ENCODE peak calls at places on chromosomes 12 and 14, in four cellular contexts. One of them, this sample, is unnamed.
A peak's percentile ranks its signal among the peaks of the same experiment; 100 is the strongest.

GRCh38 chr14:75198291-75198933 is 22.0 kb upstream of the TMED10 start:
- DNase-seq in heart left ventricle: peak; percentile 81
- DNase-seq in tibial nerve: no peak
- DNase-seq in endothelial cell: no peak
- DNase-seq in this sample: no peak

GRCh38 chr14:22820731-22821130 is 5.5 kb upstream of the SLC7A7 start:
- DNase-seq in heart left ventricle: no peak
- DNase-seq in endothelial cell: no peak
- DNase-seq in tibial nerve: no peak
- DNase-seq in this sample: no peak

GRCh38 chr14:23514009-23514962 is 37.3 kb downstream of the ZFHX2 start:
- DNase-seq in endothelial cell: no peak
- DNase-seq in tibial nerve: no peak
- DNase-seq in heart left ventricle: peak; percentile 52
- DNase-seq in this sample: no peak

GRCh38 chr14:95733212-95733611 is 19.3 kb upstream of the TCL1A start:
- DNase-seq in heart left ventricle: no peak
- DNase-seq in tibial nerve: no peak
- DNase-seq in endothelial cell: no peak
- DNase-seq in this sample: no peak

GRCh38 chr12:67193705-67194104 is 75.5 kb upstream of the CAND1 start:
- DNase-seq in endothelial cell: peak; percentile 56
- DNase-seq in tibial nerve: no peak
- DNase-seq in heart left ventricle: no peak
- DNase-seq in this sample: peak; percentile 75

GRCh38 chr12:68270358-68270757 is 17.0 kb upstream of the IL22 start:
- DNase-seq in endothelial cell: no peak
- DNase-seq in heart left ventricle: no peak
- DNase-seq in tibial nerve: no peak
- DNase-seq in this sample: no peak

GRCh38 chr12:103647267-103647666 is 60.2 kb downstream of the STAB2 start:
- DNase-seq in tibial nerve: no peak
- DNase-seq in endothelial cell: no peak
- DNase-seq in heart left ventricle: no peak
- DNase-seq in this sample: no peak

GRCh38 chr12:52585951-52586350 is 12.3 kb upstream of the KRT74 start:
- DNase-seq in endothelial cell: no peak
- DNase-seq in heart left ventricle: no peak
- DNase-seq in tibial nerve: no peak
- DNase-seq in this sample: no peak

GRCh38 chr14:90721619-90722305 is 94.5 kb downstream of the TTC7B start:
- DNase-seq in endothelial cell: no peak
- DNase-seq in tibial nerve: no peak
- DNase-seq in heart left ventricle: no peak
- DNase-seq in this sample: no peak

GRCh38 chr14:69606258-69606657 is 5.1 kb upstream of the SUSD6 start:
- DNase-seq in endothelial cell: no peak
- DNase-seq in tibial nerve: no peak
- DNase-seq in heart left ventricle: no peak
- DNase-seq in this sample: peak; percentile 43

GRCh38 chr12:97167598-97167997 is 260.5 kb downstream of the NEDD1 start:
- DNase-seq in heart left ventricle: no peak
- DNase-seq in tibial nerve: no peak
- DNase-seq in endothelial cell: no peak
- DNase-seq in this sample: no peak

GRCh38 chr12:6965714-6966113 is 4.8 kb downstream of the PHB2 start:
- DNase-seq in heart left ventricle: no peak
- DNase-seq in endothelial cell: no peak
- DNase-seq in tibial nerve: no peak
- DNase-seq in this sample: no peak

GRCh38 chr12:93624595-93625294 is 52.3 kb downstream of the SOCS2 start:
- DNase-seq in endothelial cell: no peak
- DNase-seq in tibial nerve: no peak
- DNase-seq in heart left ventricle: no peak
- DNase-seq in this sample: no peak

GRCh38 chr12:128747441-128747840 is 76.3 kb downstream of the SLC15A4 start:
- DNase-seq in heart left ventricle: no peak
- DNase-seq in endothelial cell: no peak
- DNase-seq in tibial nerve: no peak
- DNase-seq in this sample: no peak

GRCh38 chr14:39396448-39396847 is 35.8 kb downstream of the FBXO33 start:
- DNase-seq in tibial nerve: no peak
- DNase-seq in endothelial cell: no peak
- DNase-seq in heart left ventricle: no peak
- DNase-seq in this sample: no peak

GRCh38 chr14:90785474-90785873 is 30.8 kb downstream of the TTC7B start:
- DNase-seq in heart left ventricle: peak; percentile 67
- DNase-seq in endothelial cell: no peak
- DNase-seq in tibial nerve: no peak
- DNase-seq in this sample: no peak

GRCh38 chr12:132009336-132009859 is 59.7 kb downstream of the EP400 start:
- DNase-seq in endothelial cell: no peak
- DNase-seq in tibial nerve: no peak
- DNase-seq in heart left ventricle: no peak
- DNase-seq in this sample: no peak

GRCh38 chr12:52216807-52217206 is 16.2 kb upstream of the KRT7 start:
- DNase-seq in endothelial cell: no peak
- DNase-seq in heart left ventricle: peak; percentile 37
- DNase-seq in tibial nerve: no peak
- DNase-seq in this sample: no peak

GRCh38 chr12:7079826-7080125 is 12.5 kb downstream of the C1R start:
- DNase-seq in tibial nerve: no peak
- DNase-seq in heart left ventricle: no peak
- DNase-seq in endothelial cell: no peak
- DNase-seq in this sample: no peak

GRCh38 chr12:125340791-125341190 is 275.6 kb downstream of the AACS start:
- DNase-seq in heart left ventricle: peak; percentile 47
- DNase-seq in tibial nerve: no peak
- DNase-seq in endothelial cell: no peak
- DNase-seq in this sample: no peak

GRCh38 chr14:72891666-72892102 is 2.2 kb downstream of the DPF3 start:
- DNase-seq in tibial nerve: no peak
- DNase-seq in heart left ventricle: no peak
- DNase-seq in endothelial cell: no peak
- DNase-seq in this sample: no peak

GRCh38 chr14:93019970-93020369 is 95.8 kb downstream of the ITPK1 start:
- DNase-seq in tibial nerve: no peak
- DNase-seq in heart left ventricle: no peak
- DNase-seq in endothelial cell: no peak
- DNase-seq in this sample: no peak

GRCh38 chr14:68787235-68787727 is 5.6 kb downstream of the ZFP36L1 start:
- DNase-seq in endothelial cell: no peak
- DNase-seq in tibial nerve: no peak
- DNase-seq in heart left ventricle: peak; percentile 47
- DNase-seq in this sample: no peak

GRCh38 chr12:110860833-110861291 is 14.1 kb downstream of the CCDC63 start:
- DNase-seq in heart left ventricle: no peak
- DNase-seq in tibial nerve: no peak
- DNase-seq in endothelial cell: no peak
- DNase-seq in this sample: no peak

GRCh38 chr14:29273513-29273912 is 506.9 kb downstream of the FOXG1 start:
- DNase-seq in tibial nerve: no peak
- DNase-seq in heart left ventricle: no peak
- DNase-seq in endothelial cell: no peak
- DNase-seq in this sample: no peak

GRCh38 chr12:5073838-5074237 is 30.2 kb downstream of the KCNA5 start:
- DNase-seq in tibial nerve: no peak
- DNase-seq in heart left ventricle: no peak
- DNase-seq in endothelial cell: no peak
- DNase-seq in this sample: peak; percentile 28

GRCh38 chr12:14928946-14929345 is 9.4 kb downstream of the ERP27 start:
- DNase-seq in tibial nerve: no peak
- DNase-seq in heart left ventricle: no peak
- DNase-seq in endothelial cell: no peak
- DNase-seq in this sample: no peak

GRCh38 chr14:36289954-36290353 is 30.5 kb downstream of the MBIP start:
- DNase-seq in heart left ventricle: no peak
- DNase-seq in tibial nerve: no peak
- DNase-seq in endothelial cell: no peak
- DNase-seq in this sample: no peak

GRCh38 chr14:104888489-104889373 is 23.7 kb downstream of the CEP170B start:
- DNase-seq in tibial nerve: peak; percentile 10
- DNase-seq in heart left ventricle: peak; percentile 26
- DNase-seq in endothelial cell: peak; percentile 5
- DNase-seq in this sample: no peak

GRCh38 chr12:116601524-116601923 is 42.3 kb downstream of the MAP1LC3B2 start:
- DNase-seq in tibial nerve: no peak
- DNase-seq in heart left ventricle: no peak
- DNase-seq in endothelial cell: no peak
- DNase-seq in this sample: no peak

GRCh38 chr12:6768385-6769002 is 2.3 kb downstream of the PTMS start:
- DNase-seq in endothelial cell: no peak
- DNase-seq in heart left ventricle: no peak
- DNase-seq in tibial nerve: no peak
- DNase-seq in this sample: no peak

GRCh38 chr12:50110762-50111416 is 1.1 kb upstream of the COX14 start:
- DNase-seq in tibial nerve: peak; percentile 36
- DNase-seq in heart left ventricle: peak; percentile 92
- DNase-seq in endothelial cell: no peak
- DNase-seq in this sample: peak; percentile 68

DNA sequence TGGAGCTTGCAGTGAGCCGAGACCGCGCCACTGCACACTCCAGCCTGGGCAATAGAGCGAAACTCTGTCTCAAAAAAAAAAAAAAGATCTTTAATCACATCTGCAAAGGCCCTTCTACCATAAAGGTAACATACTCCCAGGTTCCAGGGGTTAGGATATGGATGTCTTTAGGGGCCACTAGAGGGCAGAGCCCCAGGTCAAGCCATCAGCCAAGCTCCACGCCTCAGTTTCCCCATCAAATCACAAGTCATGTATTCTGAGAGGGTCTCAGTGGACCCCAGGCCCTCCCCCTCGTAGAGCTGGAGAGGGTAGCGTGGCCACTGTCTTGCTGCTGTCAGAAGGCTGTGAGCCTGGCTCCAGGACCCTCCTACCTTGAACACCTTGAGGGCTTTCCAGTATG is 18.8 kb downstream of the SLC8B1 start:
- DNase-seq in tibial nerve: no peak
- DNase-seq in heart left ventricle: no peak
- DNase-seq in endothelial cell: no peak
- DNase-seq in this sample: no peak
- TF ChIP-seq CTCF in tibial nerve: no peak
- TF ChIP-seq CTCF in heart left ventricle: no peak
- TF ChIP-seq CTCF in endothelial cell: no peak
- TF ChIP-seq CTCF in this sample: no peak

GRCh38 chr12:94875525-94875924 is 128.0 kb downstream of the NDUFA12 start:
- DNase-seq in heart left ventricle: no peak
- DNase-seq in tibial nerve: no peak
- DNase-seq in endothelial cell: peak; percentile 29
- DNase-seq in this sample: no peak
- TF ChIP-seq CTCF in heart left ventricle: no peak
- TF ChIP-seq CTCF in tibial nerve: no peak
- TF ChIP-seq CTCF in endothelial cell: no peak
- TF ChIP-seq CTCF in this sample: peak; percentile 49

GRCh38 chr14:102672410-102672960 is 80.0 kb downstream of the RCOR1 start:
- DNase-seq in tibial nerve: no peak
- DNase-seq in heart left ventricle: no peak
- DNase-seq in endothelial cell: no peak
- DNase-seq in this sample: no peak
- TF ChIP-seq CTCF in tibial nerve: no peak
- TF ChIP-seq CTCF in heart left ventricle: no peak
- TF ChIP-seq CTCF in endothelial cell: no peak
- TF ChIP-seq CTCF in this sample: no peak

GRCh38 chr14:60565211-60565610 is 56.3 kb downstream of the SIX6 start:
- DNase-seq in endothelial cell: no peak
- DNase-seq in tibial nerve: no peak
- DNase-seq in heart left ventricle: no peak
- DNase-seq in this sample: no peak
- TF ChIP-seq CTCF in endothelial cell: no peak
- TF ChIP-seq CTCF in tibial nerve: no peak
- TF ChIP-seq CTCF in heart left ventricle: no peak
- TF ChIP-seq CTCF in this sample: no peak

GRCh38 chr14:79587194-79587593 is 624.1 kb downstream of the DIO2 start:
- DNase-seq in endothelial cell: no peak
- DNase-seq in tibial nerve: no peak
- DNase-seq in heart left ventricle: no peak
- DNase-seq in this sample: no peak

GRCh38 chr14:79586401-79586800 is 624.9 kb downstream of the DIO2 start:
- DNase-seq in tibial nerve: no peak
- DNase-seq in heart left ventricle: no peak
- DNase-seq in endothelial cell: no peak
- DNase-seq in this sample: no peak

GRCh38 chr14:79585845-79586244 is 625.5 kb downstream of the DIO2 start:
- DNase-seq in heart left ventricle: no peak
- DNase-seq in endothelial cell: no peak
- DNase-seq in tibial nerve: no peak
- DNase-seq in this sample: no peak

GRCh38 chr14:79583738-79584405 is 627.4 kb downstream of the DIO2 start:
- DNase-seq in endothelial cell: no peak
- DNase-seq in heart left ventricle: no peak
- DNase-seq in tibial nerve: no peak
- DNase-seq in this sample: no peak

GRCh38 chr14:79584679-79585078 is 626.6 kb downstream of the DIO2 start:
- DNase-seq in tibial nerve: no peak
- DNase-seq in heart left ventricle: no peak
- DNase-seq in endothelial cell: no peak
- DNase-seq in this sample: no peak
- TF ChIP-seq CTCF in tibial nerve: no peak
- TF ChIP-seq CTCF in heart left ventricle: no peak
- TF ChIP-seq CTCF in endothelial cell: no peak
- TF ChIP-seq CTCF in this sample: no peak

GRCh38 chr12:38543151-38543550 is 226.6 kb downstream of the ALG10B start:
- DNase-seq in heart left ventricle: no peak
- DNase-seq in endothelial cell: no peak
- DNase-seq in tibial nerve: no peak
- DNase-seq in this sample: no peak

GRCh38 chr12:38547586-38547985 is 231.0 kb downstream of the ALG10B start:
- DNase-seq in endothelial cell: no peak
- DNase-seq in tibial nerve: no peak
- DNase-seq in heart left ventricle: no peak
- DNase-seq in this sample: no peak

GRCh38 chr12:38540156-38540555 is 223.6 kb downstream of the ALG10B start:
- DNase-seq in endothelial cell: no peak
- DNase-seq in heart left ventricle: no peak
- DNase-seq in tibial nerve: no peak
- DNase-seq in this sample: no peak

GRCh38 chr12:38541849-38542248 is 225.3 kb downstream of the ALG10B start:
- DNase-seq in heart left ventricle: no peak
- DNase-seq in tibial nerve: no peak
- DNase-seq in endothelial cell: no peak
- DNase-seq in this sample: no peak

GRCh38 chr12:38544357-38545066 is 227.9 kb downstream of the ALG10B start:
- DNase-seq in tibial nerve: no peak
- DNase-seq in heart left ventricle: no peak
- DNase-seq in endothelial cell: no peak
- DNase-seq in this sample: peak; percentile 8
- TF ChIP-seq CTCF in tibial nerve: no peak
- TF ChIP-seq CTCF in heart left ventricle: no peak
- TF ChIP-seq CTCF in endothelial cell: no peak
- TF ChIP-seq CTCF in this sample: peak; percentile 21

This sample was measured in nephron progenitor cell.